ENCODE peak calls at places on chromosomes 11 and 22, in five cellular contexts. H is cardiac muscle cell; A is CD8-positive, alpha-beta memory T cell; P is stimulated activated CD4-positive, alpha-beta T cell treated with anti-CD3 and anti-CD28 coated beads, Interleukin-15, amount 100 ng/mL, for 24 hours; O is Calu3. C is an unnamed sample.

GRCh38 chr11:17744151-17744940 is 9.8 kb downstream of the KCNC1 start:
- DNase-seq in H (no peak), A (no peak), P (no peak), O (no peak), C (no peak)

GRCh38 chr11:59574467-59574866 is 41.1 kb downstream of the OSBP start:
- DNase-seq in H (no peak), A (no peak), P (no peak), O (no peak), C (no peak)

GRCh38 chr22:44580176-44580575 is 82.1 kb upstream of the RTL6 start:
- DNase-seq in H (no peak), A (no peak), P (no peak), O (no peak), C (no peak)

GRCh38 chr11:103800406-103801114 is 235.9 kb upstream of the DDI1 start:
- DNase-seq in H (no peak), A (no peak), P (no peak), O (no peak), C (no peak)

GRCh38 chr11:67310246-67311050 is 7.1 kb downstream of the SSH3 start:
- DNase-seq in H (no peak), A (no peak), P (no peak), O (no peak), C (no peak)

GRCh38 chr11:120123946-120124345 is 14.0 kb downstream of the TRIM29 start:
- DNase-seq in H (no peak), A (no peak), P (no peak), O (no peak), C (no peak)

GRCh38 chr11:63867511-63867910 is 28.6 kb downstream of the MARK2 start:
- DNase-seq in H (no peak), A (no peak), P (no peak), O (no peak), C (no peak)

GRCh38 chr11:11641581-11641980 is 19.8 kb upstream of the GALNT18 start:
- DNase-seq in H (no peak), A (no peak), P (no peak), O (no peak), C (no peak)

GRCh38 chr11:73623651-73624050 is 22.7 kb upstream of the PLEKHB1 start:
- DNase-seq in H (no peak), A (no peak), P (no peak), O (no peak), C (no peak)

GRCh38 chr11:114307524-114308203 is 11.5 kb downstream of the NNMT start:
- DNase-seq in H (no peak), A (no peak), P (no peak), O (peak), C (peak)

GRCh38 chr11:20158597-20159257 is 1.5 kb downstream of the DBX1 start:
- DNase-seq in H (peak), A (no peak), P (no peak), O (peak), C (peak)

GRCh38 chr11:66570117-66570825 is 1.9 kb upstream of the CTSF start:
- DNase-seq in H (peak), A (no peak), P (no peak), O (no peak), C (no peak)

GRCh38 chr11:34890812-34891211 is 25.4 kb downstream of the APIP start:
- DNase-seq in H (peak), A (no peak), P (no peak), O (no peak), C (peak)

GRCh38 chr11:119722281-119722794 is 6.7 kb downstream of the NECTIN1 start:
- DNase-seq in H (no peak), A (no peak), P (no peak), O (no peak), C (no peak)

GRCh38 chr11:68406318-68407313 is 53.9 kb upstream of the PPP6R3 start:
- DNase-seq in H (no peak), A (no peak), P (no peak), O (no peak), C (peak)

GRCh38 chr11:118928108-118928869 is 2.6 kb upstream of the BCL9L start:
- DNase-seq in H (peak), A (peak), P (peak), O (peak), C (peak)

GRCh38 chr11:72773291-72773690 is 20.6 kb downstream of the STARD10 start:
- DNase-seq in H (no peak), A (no peak), P (no peak), O (no peak), C (no peak)

GRCh38 chr11:61120865-61121831 is 18.9 kb downstream of the CD5 start:
- DNase-seq in H (no peak), A (peak), P (no peak), O (no peak), C (no peak)

GRCh38 chr11:61962213-61963015 is 5.0 kb downstream of the FTH1 start:
- DNase-seq in H (no peak), A (peak), P (no peak), O (no peak), C (no peak)

GRCh38 chr11:69866648-69867047 is 47.4 kb upstream of the FGF3 start:
- DNase-seq in H (no peak), A (no peak), P (no peak), O (no peak), C (no peak)

GRCh38 chr22:43881091-43882061 is 10.4 kb downstream of the PNPLA5 start:
- DNase-seq in H (no peak), A (no peak), P (no peak), O (no peak), C (no peak)

GRCh38 chr11:6735306-6735705 is 36.5 kb downstream of the OR2AG2 start:
- DNase-seq in H (no peak), A (no peak), P (peak), O (no peak), C (no peak)

GRCh38 chr11:62601114-62601363 is 626 bp downstream of the MTA2 start:
- DNase-seq in H (no peak), A (no peak), P (peak), O (no peak), C (no peak)

GRCh38 chr22:44526431-44527115 is 28.5 kb upstream of the RTL6 start:
- DNase-seq in H (no peak), A (no peak), P (no peak), O (no peak), C (no peak)

GRCh38 chr11:88538088-88538487 is 200.6 kb upstream of the CTSC start:
- DNase-seq in H (no peak), A (no peak), P (no peak), O (no peak), C (no peak)

C was measured in HepG2.